ENCODE peak calls at places on chromosomes 12 and 14, in six cellular contexts. One of them, this sample, is unnamed.

GRCh38 chr12:20716985-20717384 is 21.9 kb downstream of the SLCO1C1 start:
- DNase-seq in right atrium auricular region: no peak
- DNase-seq in WTC11: no peak
- DNase-seq in NCI-H82: no peak
- DNase-seq in mucosa of descending colon: no peak
- DNase-seq in fibroblast of gingiva: no peak
- DNase-seq in this sample: no peak

GRCh38 chr12:94689002-94689645 is 38.8 kb upstream of the TMCC3 start:
- DNase-seq in right atrium auricular region: no peak
- DNase-seq in WTC11: no peak
- DNase-seq in NCI-H82: no peak
- DNase-seq in mucosa of descending colon: no peak
- DNase-seq in fibroblast of gingiva: peak
- DNase-seq in this sample: no peak

GRCh38 chr14:104516906-104517305 is 62.7 kb upstream of the C14orf180 start:
- DNase-seq in right atrium auricular region: peak
- DNase-seq in WTC11: no peak
- DNase-seq in NCI-H82: no peak
- DNase-seq in mucosa of descending colon: no peak
- DNase-seq in fibroblast of gingiva: no peak
- DNase-seq in this sample: no peak

GRCh38 chr12:32285484-32285883 is 113.9 kb upstream of the FGD4 start:
- DNase-seq in right atrium auricular region: no peak
- DNase-seq in WTC11: no peak
- DNase-seq in NCI-H82: peak
- DNase-seq in mucosa of descending colon: no peak
- DNase-seq in fibroblast of gingiva: no peak
- DNase-seq in this sample: peak

GRCh38 chr12:57461326-57461903 is 1.8 kb downstream of the GLI1 start:
- DNase-seq in right atrium auricular region: peak
- DNase-seq in WTC11: peak
- DNase-seq in NCI-H82: peak
- DNase-seq in mucosa of descending colon: peak
- DNase-seq in fibroblast of gingiva: peak
- DNase-seq in this sample: peak

GRCh38 chr14:81268016-81268416 is 47.3 kb upstream of the GTF2A1 start:
- DNase-seq in right atrium auricular region: no peak
- DNase-seq in WTC11: no peak
- DNase-seq in NCI-H82: no peak
- DNase-seq in mucosa of descending colon: no peak
- DNase-seq in fibroblast of gingiva: no peak
- DNase-seq in this sample: peak

GRCh38 chr12:64582862-64583261 is 27.4 kb upstream of the RASSF3 start:
- DNase-seq in right atrium auricular region: no peak
- DNase-seq in WTC11: no peak
- DNase-seq in NCI-H82: no peak
- DNase-seq in mucosa of descending colon: no peak
- DNase-seq in fibroblast of gingiva: no peak
- DNase-seq in this sample: no peak

GRCh38 chr14:101721951-101722661 is 39.4 kb upstream of the PPP2R5C start:
- DNase-seq in right atrium auricular region: peak
- DNase-seq in WTC11: no peak
- DNase-seq in NCI-H82: no peak
- DNase-seq in mucosa of descending colon: peak
- DNase-seq in fibroblast of gingiva: peak
- DNase-seq in this sample: peak

GRCh38 chr14:80956922-80957321 is 1.5 kb downstream of the TSHR start:
- DNase-seq in right atrium auricular region: no peak
- DNase-seq in WTC11: no peak
- DNase-seq in NCI-H82: no peak
- DNase-seq in mucosa of descending colon: no peak
- DNase-seq in fibroblast of gingiva: no peak
- DNase-seq in this sample: no peak

GRCh38 chr14:92914087-92914656 is 8.8 kb upstream of the CHGA start:
- DNase-seq in right atrium auricular region: no peak
- DNase-seq in WTC11: peak
- DNase-seq in NCI-H82: no peak
- DNase-seq in mucosa of descending colon: no peak
- DNase-seq in fibroblast of gingiva: no peak
- DNase-seq in this sample: peak

GRCh38 chr14:99122521-99123125 is 149.4 kb downstream of the BCL11B start:
- DNase-seq in right atrium auricular region: peak
- DNase-seq in WTC11: no peak
- DNase-seq in NCI-H82: no peak
- DNase-seq in mucosa of descending colon: no peak
- DNase-seq in fibroblast of gingiva: no peak
- DNase-seq in this sample: no peak

GRCh38 chr12:60100150-60100549 is 504.3 kb downstream of the SLC16A7 start:
- DNase-seq in right atrium auricular region: no peak
- DNase-seq in WTC11: no peak
- DNase-seq in NCI-H82: no peak
- DNase-seq in mucosa of descending colon: no peak
- DNase-seq in fibroblast of gingiva: no peak
- DNase-seq in this sample: no peak

GRCh38 chr14:101814869-101815268 is 53.4 kb downstream of the PPP2R5C start:
- DNase-seq in right atrium auricular region: no peak
- DNase-seq in WTC11: no peak
- DNase-seq in NCI-H82: no peak
- DNase-seq in mucosa of descending colon: no peak
- DNase-seq in fibroblast of gingiva: no peak
- DNase-seq in this sample: no peak

GRCh38 chr12:56261503-56262230 is 3.5 kb upstream of the ANKRD52 start:
- DNase-seq in right atrium auricular region: no peak
- DNase-seq in WTC11: no peak
- DNase-seq in NCI-H82: peak
- DNase-seq in mucosa of descending colon: no peak
- DNase-seq in fibroblast of gingiva: peak
- DNase-seq in this sample: no peak

GRCh38 chr14:35814371-35815005 is 5.4 kb upstream of the RALGAPA1 start:
- DNase-seq in right atrium auricular region: no peak
- DNase-seq in WTC11: peak
- DNase-seq in NCI-H82: peak
- DNase-seq in mucosa of descending colon: peak
- DNase-seq in fibroblast of gingiva: peak
- DNase-seq in this sample: peak

GRCh38 chr12:28171356-28172060 is 18.7 kb upstream of the CCDC91 start:
- DNase-seq in right atrium auricular region: no peak
- DNase-seq in WTC11: no peak
- DNase-seq in NCI-H82: no peak
- DNase-seq in mucosa of descending colon: no peak
- DNase-seq in fibroblast of gingiva: no peak
- DNase-seq in this sample: no peak

GRCh38 chr14:84087986-84088531 is 1441.9 kb upstream of the FLRT2 start:
- DNase-seq in right atrium auricular region: no peak
- DNase-seq in WTC11: no peak
- DNase-seq in NCI-H82: no peak
- DNase-seq in mucosa of descending colon: no peak
- DNase-seq in fibroblast of gingiva: peak
- DNase-seq in this sample: no peak

GRCh38 chr14:89906000-89906399 is 48.5 kb downstream of the EFCAB11 start:
- DNase-seq in right atrium auricular region: no peak
- DNase-seq in WTC11: no peak
- DNase-seq in NCI-H82: no peak
- DNase-seq in mucosa of descending colon: no peak
- DNase-seq in fibroblast of gingiva: no peak
- DNase-seq in this sample: no peak

GRCh38 chr12:24898185-24898584 is 50.7 kb downstream of the BCAT1 start:
- DNase-seq in right atrium auricular region: no peak
- DNase-seq in WTC11: no peak
- DNase-seq in NCI-H82: no peak
- DNase-seq in mucosa of descending colon: no peak
- DNase-seq in fibroblast of gingiva: peak
- DNase-seq in this sample: no peak

GRCh38 chr12:59763835-59764234 is 168.0 kb downstream of the SLC16A7 start:
- DNase-seq in right atrium auricular region: no peak
- DNase-seq in WTC11: no peak
- DNase-seq in NCI-H82: no peak
- DNase-seq in mucosa of descending colon: no peak
- DNase-seq in fibroblast of gingiva: no peak
- DNase-seq in this sample: no peak

GRCh38 chr14:74620497-74620921 is 8.5 kb upstream of the LTBP2 start:
- DNase-seq in right atrium auricular region: no peak
- DNase-seq in WTC11: no peak
- DNase-seq in NCI-H82: no peak
- DNase-seq in mucosa of descending colon: no peak
- DNase-seq in fibroblast of gingiva: peak
- DNase-seq in this sample: no peak

GRCh38 chr12:111274820-111275219 is 94.1 kb downstream of the PHETA1 start:
- DNase-seq in right atrium auricular region: no peak
- DNase-seq in WTC11: no peak
- DNase-seq in NCI-H82: peak
- DNase-seq in mucosa of descending colon: no peak
- DNase-seq in fibroblast of gingiva: no peak
- DNase-seq in this sample: peak

GRCh38 chr12:130301577-130301976 is 36.1 kb upstream of the PIWIL1 start:
- DNase-seq in right atrium auricular region: no peak
- DNase-seq in WTC11: no peak
- DNase-seq in NCI-H82: no peak
- DNase-seq in mucosa of descending colon: no peak
- DNase-seq in fibroblast of gingiva: no peak
- DNase-seq in this sample: no peak

GRCh38 chr14:53796734-53797133 is 159.9 kb downstream of the BMP4 start:
- DNase-seq in right atrium auricular region: no peak
- DNase-seq in WTC11: no peak
- DNase-seq in NCI-H82: no peak
- DNase-seq in mucosa of descending colon: no peak
- DNase-seq in fibroblast of gingiva: no peak
- DNase-seq in this sample: no peak

GRCh38 chr14:22281322-22281977 is 307.6 kb downstream of the DAD1 start:
- DNase-seq in right atrium auricular region: no peak
- DNase-seq in WTC11: no peak
- DNase-seq in NCI-H82: no peak
- DNase-seq in mucosa of descending colon: no peak
- DNase-seq in fibroblast of gingiva: no peak
- DNase-seq in this sample: no peak

GRCh38 chr12:98743362-98743953 is 98.4 kb downstream of the APAF1 start:
- DNase-seq in right atrium auricular region: no peak
- DNase-seq in WTC11: peak
- DNase-seq in NCI-H82: peak
- DNase-seq in mucosa of descending colon: peak
- DNase-seq in fibroblast of gingiva: no peak
- DNase-seq in this sample: peak

This sample was measured in iPS-NIHi11.